ENCODE peak calls at places on chromosome 20, in five cellular contexts. G is upper lobe of right lung, X is HCT116, M is pancreas, S is Panc1. B is an unnamed sample.

GRCh38 chr20:54086444-54087134 is 16.2 kb upstream of the BCAS1 start:
- ATAC-seq in G (no peak), X (no peak), M (no peak), S (no peak), B (no peak)

GRCh38 chr20:20683481-20683880 is 29.0 kb downstream of the RALGAPA2 start:
- ATAC-seq in G (no peak), X (no peak), M (no peak), S (no peak), B (no peak)

GRCh38 chr20:41738584-41739193 is 120.5 kb upstream of the CHD6 start:
- ATAC-seq in G (peak), X (peak), M (peak), S (peak), B (no peak)

GRCh38 chr20:5786930-5787826 is 37.0 kb downstream of the SHLD1 start:
- ATAC-seq in G (no peak), X (no peak), M (peak), S (no peak), B (no peak)

GRCh38 chr20:61525781-61526431 is 273.8 kb downstream of the CDH4 start:
- ATAC-seq in G (no peak), X (no peak), M (no peak), S (no peak), B (no peak)

GRCh38 chr20:2693996-2694471 is 1.5 kb downstream of the EBF4 start:
- ATAC-seq in G (no peak), X (peak), M (no peak), S (peak), B (no peak)

GRCh38 chr20:55514498-55514897 is 490.8 kb downstream of the CBLN4 start:
- ATAC-seq in G (no peak), X (no peak), M (no peak), S (no peak), B (no peak)

GRCh38 chr20:19992996-19993908 is 23.9 kb upstream of the NAA20 start:
- ATAC-seq in G (peak), X (peak), M (peak), S (peak), B (peak)

GRCh38 chr20:11216451-11217314 is 542.9 kb upstream of the JAG1 start:
- ATAC-seq in G (peak), X (no peak), M (peak), S (peak), B (peak)

GRCh38 chr20:3238616-3239025 is 369 bp downstream of the SLC4A11 start:
- ATAC-seq in G (peak), X (peak), M (peak), S (peak), B (no peak)

GRCh38 chr20:652611-653109 is 340 bp downstream of the SRXN1 start:
- ATAC-seq in G (peak), X (peak), M (peak), S (peak), B (peak)

GRCh38 chr20:34190679-34191090 is 50.5 kb upstream of the ASIP start:
- ATAC-seq in G (peak), X (peak), M (peak), S (peak), B (peak)

GRCh38 chr20:19922716-19923115 is 94.4 kb upstream of the NAA20 start:
- ATAC-seq in G (no peak), X (no peak), M (no peak), S (peak), B (no peak)

GRCh38 chr20:63821824-63822223 is 9.2 kb downstream of the ZBTB46 start:
- ATAC-seq in G (no peak), X (no peak), M (no peak), S (no peak), B (no peak)

GRCh38 chr20:6632187-6632586 is 135.3 kb upstream of the BMP2 start:
- ATAC-seq in G (no peak), X (no peak), M (no peak), S (no peak), B (no peak)

GRCh38 chr20:37413023-37413334 is 67.0 kb downstream of the SRC start:
- ATAC-seq in G (no peak), X (no peak), M (no peak), S (no peak), B (no peak)

GRCh38 chr20:61234224-61234623 is 17.8 kb upstream of the CDH4 start:
- ATAC-seq in G (no peak), X (no peak), M (no peak), S (no peak), B (no peak)

GRCh38 chr20:19855426-19855825 is 97.4 kb downstream of the RIN2 start:
- ATAC-seq in G (no peak), X (no peak), M (no peak), S (no peak), B (no peak)

GRCh38 chr20:61644387-61645076 is 392.5 kb downstream of the CDH4 start:
- ATAC-seq in G (no peak), X (no peak), M (no peak), S (no peak), B (no peak)

GRCh38 chr20:43844778-43845614 is 69.7 kb upstream of the TOX2 start:
- ATAC-seq in G (peak), X (peak), M (peak), S (peak), B (no peak)

GRCh38 chr20:44471481-44471882 is 4.2 kb upstream of the TTPAL start:
- ATAC-seq in G (no peak), X (no peak), M (peak), S (no peak), B (no peak)

GRCh38 chr20:41996951-41997350 is 378.8 kb upstream of the CHD6 start:
- ATAC-seq in G (no peak), X (no peak), M (no peak), S (no peak), B (no peak)

GRCh38 chr20:53785320-53785719 is 191.7 kb upstream of the ZNF217 start:
- ATAC-seq in G (no peak), X (no peak), M (no peak), S (peak), B (no peak)

GRCh38 chr20:23666698-23667097 is 22.1 kb downstream of the CST4 start:
- ATAC-seq in G (no peak), X (no peak), M (no peak), S (no peak), B (no peak)

GRCh38 chr20:57938158-57939108 is 228.6 kb upstream of the PMEPA1 start:
- ATAC-seq in G (no peak), X (no peak), M (no peak), S (no peak), B (no peak)

GRCh38 chr20:3915691-3916090 is 26.5 kb downstream of the PANK2 start:
- ATAC-seq in G (no peak), X (no peak), M (no peak), S (no peak), B (no peak)

GRCh38 chr20:53837126-53837826 is 233.1 kb downstream of the BCAS1 start:
- ATAC-seq in G (no peak), X (no peak), M (no peak), S (no peak), B (no peak)

GRCh38 chr20:40678286-40678835 is 10.7 kb downstream of the MAFB start:
- ATAC-seq in G (no peak), X (no peak), M (no peak), S (no peak), B (no peak)

GRCh38 chr20:21968486-21968885 is 263.0 kb downstream of the PAX1 start:
- ATAC-seq in G (no peak), X (no peak), M (no peak), S (no peak), B (no peak)
- TF ChIP-seq CTCF in G (no peak), X (no peak), M (no peak), S (no peak), B (no peak)

GRCh38 chr20:48381353-48382120 is 446.3 kb downstream of the PREX1 start:
- ATAC-seq in G (no peak), X (no peak), M (no peak), S (no peak), B (no peak)

GRCh38 chr20:48380661-48381060 is 447.1 kb downstream of the PREX1 start:
- ATAC-seq in G (no peak), X (no peak), M (no peak), S (no peak), B (no peak)

GRCh38 chr20:48384147-48384818 is 443.5 kb downstream of the PREX1 start:
- ATAC-seq in G (peak), X (peak), M (no peak), S (peak), B (no peak)

GRCh38 chr20:48383252-48383651 is 444.5 kb downstream of the PREX1 start:
- ATAC-seq in G (no peak), X (no peak), M (no peak), S (no peak), B (no peak)

DNA sequence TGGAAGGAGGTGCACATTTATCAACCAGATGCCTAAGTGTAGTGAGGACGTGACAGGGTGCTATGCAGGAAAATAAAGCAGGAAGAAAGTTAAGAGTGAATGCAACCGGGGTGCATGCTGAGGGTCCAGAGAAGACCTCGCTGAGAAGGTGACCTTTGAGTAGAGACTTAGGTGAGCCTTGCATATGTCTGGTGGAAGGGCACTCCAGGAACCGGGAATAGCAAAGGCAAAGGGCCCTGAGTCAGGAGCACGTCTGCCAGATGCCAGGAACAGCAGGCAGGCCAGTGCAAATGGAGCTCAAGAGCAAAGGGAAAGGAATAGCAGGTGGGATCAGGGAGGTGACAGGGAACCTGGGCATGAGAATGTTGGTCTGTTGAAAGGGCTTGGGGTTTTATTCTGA is 445.5 kb downstream of the PREX1 start:
- ATAC-seq in G (no peak), X (no peak), M (no peak), S (no peak), B (no peak)
- H3K4me3 ChIP-seq in G (no peak), X (no peak), M (no peak), S (no peak), B (no peak)

GRCh38 chr20:52012093-52012492 is 179.5 kb downstream of the ZFP64 start:
- ATAC-seq in G (no peak), X (no peak), M (no peak), S (no peak), B (no peak)

GRCh38 chr20:52011093-52011492 is 180.5 kb downstream of the ZFP64 start:
- ATAC-seq in G (no peak), X (no peak), M (no peak), S (no peak), B (no peak)

GRCh38 chr20:52015155-52015554 is 176.4 kb downstream of the ZFP64 start:
- ATAC-seq in G (no peak), X (no peak), M (no peak), S (no peak), B (no peak)

GRCh38 chr20:52008874-52009273 is 182.7 kb downstream of the ZFP64 start:
- ATAC-seq in G (no peak), X (no peak), M (no peak), S (no peak), B (no peak)

GRCh38 chr20:52010541-52010940 is 181.0 kb downstream of the ZFP64 start:
- ATAC-seq in G (no peak), X (no peak), M (no peak), S (no peak), B (no peak)
- TF ChIP-seq CTCF in G (no peak), X (no peak), M (no peak), S (no peak), B (no peak)

GRCh38 chr20:32675223-32675975 is 1.7 kb upstream of the C20orf203 start:
- ATAC-seq in G (no peak), X (no peak), M (no peak), S (no peak), B (no peak)

GRCh38 chr20:32672982-32673727 is 586 bp downstream of the C20orf203 start:
- ATAC-seq in G (peak), X (no peak), M (peak), S (peak), B (no peak)

GRCh38 chr20:32672315-32672981 is 1.3 kb downstream of the C20orf203 start:
- ATAC-seq in G (peak), X (no peak), M (no peak), S (no peak), B (no peak)

GRCh38 chr20:32670773-32671455 is 2.8 kb downstream of the C20orf203 start:
- ATAC-seq in G (no peak), X (no peak), M (no peak), S (no peak), B (no peak)

DNA sequence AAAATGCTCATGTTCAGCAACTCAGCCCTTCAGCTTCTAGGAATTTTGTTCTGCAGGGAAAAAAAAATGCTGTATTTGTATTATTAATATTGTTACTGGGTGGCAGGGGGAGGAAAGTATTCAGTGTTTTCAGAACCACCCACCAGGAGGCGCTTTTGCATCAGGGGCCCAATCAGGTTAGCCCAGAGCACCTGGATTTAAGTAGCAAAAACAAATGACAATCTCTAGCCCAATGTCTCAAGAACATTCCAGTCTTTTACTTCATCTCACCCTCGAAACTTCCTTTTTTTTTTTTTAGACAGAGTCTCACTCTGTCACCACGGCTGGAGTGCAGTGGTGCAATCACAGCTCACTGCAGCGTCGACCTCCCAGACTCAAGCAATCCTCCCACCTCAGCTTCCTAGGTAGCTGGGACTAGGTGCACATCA is 635 bp upstream of the C20orf203 start:
- ATAC-seq in G (peak), X (peak), M (peak), S (peak), B (no peak)
- H3K4me3 ChIP-seq in G (no peak), X (no peak), M (no peak), S (no peak), B (no peak)

GRCh38 chr20:32893878-32894483 is 35.3 kb downstream of the EFCAB8 start:
- ATAC-seq in G (no peak), X (peak), M (peak), S (peak), B (no peak)
- TF ChIP-seq CTCF in G (no peak), X (peak), M (no peak), S (no peak), B (no peak)

GRCh38 chr20:50543326-50543725 is 33.1 kb downstream of the PTPN1 start:
- ATAC-seq in G (no peak), X (no peak), M (no peak), S (no peak), B (no peak)
- H3K4me3 ChIP-seq in G (no peak), X (no peak), M (no peak), S (no peak), B (no peak)